ENCODE peak calls at places on chromosome 13, in four cellular contexts. One of them, this sample, is unnamed.

GRCh38 chr13:25406377-25406776 is 34.6 kb downstream of the ATP8A2 start:
- DNase-seq in T-helper 2 cell: peak
- DNase-seq in posterior vena cava: no peak
- DNase-seq in iPS-NIHi11: peak
- DNase-seq in this sample: peak

GRCh38 chr13:74047925-74048324 is 86.3 kb downstream of the KLF12 start:
- DNase-seq in T-helper 2 cell: no peak
- DNase-seq in posterior vena cava: no peak
- DNase-seq in iPS-NIHi11: peak
- DNase-seq in this sample: no peak

GRCh38 chr13:30730526-30730925 is 4.8 kb upstream of the ALOX5AP start:
- DNase-seq in T-helper 2 cell: no peak
- DNase-seq in posterior vena cava: no peak
- DNase-seq in iPS-NIHi11: peak
- DNase-seq in this sample: no peak

GRCh38 chr13:114234266-114234644 is 442 bp upstream of the CDC16 start:
- DNase-seq in T-helper 2 cell: no peak
- DNase-seq in posterior vena cava: no peak
- DNase-seq in iPS-NIHi11: no peak
- DNase-seq in this sample: no peak

GRCh38 chr13:108944760-108945159 is 315.3 kb downstream of the MYO16 start:
- DNase-seq in T-helper 2 cell: no peak
- DNase-seq in posterior vena cava: no peak
- DNase-seq in iPS-NIHi11: no peak
- DNase-seq in this sample: no peak

GRCh38 chr13:40974460-40975407 is 44.4 kb downstream of the ELF1 start:
- DNase-seq in T-helper 2 cell: peak
- DNase-seq in posterior vena cava: no peak
- DNase-seq in iPS-NIHi11: peak
- DNase-seq in this sample: peak

GRCh38 chr13:50012396-50013169 is 2.7 kb upstream of the KCNRG start:
- DNase-seq in T-helper 2 cell: no peak
- DNase-seq in posterior vena cava: no peak
- DNase-seq in iPS-NIHi11: no peak
- DNase-seq in this sample: no peak

GRCh38 chr13:111385182-111385857 is 64.9 kb downstream of the TEX29 start:
- DNase-seq in T-helper 2 cell: no peak
- DNase-seq in posterior vena cava: peak
- DNase-seq in iPS-NIHi11: no peak
- DNase-seq in this sample: no peak

GRCh38 chr13:79307433-79307861 is 98.6 kb downstream of the RBM26 start:
- DNase-seq in T-helper 2 cell: no peak
- DNase-seq in posterior vena cava: no peak
- DNase-seq in iPS-NIHi11: no peak
- DNase-seq in this sample: no peak

GRCh38 chr13:33744589-33745369 is 73.2 kb upstream of the RFC3 start:
- DNase-seq in T-helper 2 cell: no peak
- DNase-seq in posterior vena cava: no peak
- DNase-seq in iPS-NIHi11: peak
- DNase-seq in this sample: no peak

GRCh38 chr13:30058429-30058828 is 208.0 kb upstream of the UBL3 start:
- DNase-seq in T-helper 2 cell: no peak
- DNase-seq in posterior vena cava: no peak
- DNase-seq in iPS-NIHi11: no peak
- DNase-seq in this sample: no peak

GRCh38 chr13:48322294-48322693 is 18.7 kb downstream of the RB1 start:
- DNase-seq in T-helper 2 cell: no peak
- DNase-seq in posterior vena cava: no peak
- DNase-seq in iPS-NIHi11: no peak
- DNase-seq in this sample: no peak

GRCh38 chr13:96792188-96792587 is 202.1 kb downstream of the OXGR1 start:
- DNase-seq in T-helper 2 cell: no peak
- DNase-seq in posterior vena cava: no peak
- DNase-seq in iPS-NIHi11: no peak
- DNase-seq in this sample: no peak

GRCh38 chr13:61664821-61665705 is 249.4 kb upstream of the PCDH20 start:
- DNase-seq in T-helper 2 cell: no peak
- DNase-seq in posterior vena cava: no peak
- DNase-seq in iPS-NIHi11: no peak
- DNase-seq in this sample: peak

GRCh38 chr13:45989607-45990006 is 62.9 kb downstream of the ZC3H13 start:
- DNase-seq in T-helper 2 cell: no peak
- DNase-seq in posterior vena cava: no peak
- DNase-seq in iPS-NIHi11: no peak
- DNase-seq in this sample: peak

GRCh38 chr13:50796463-50796862 is 47.0 kb downstream of the DLEU7 start:
- DNase-seq in T-helper 2 cell: no peak
- DNase-seq in posterior vena cava: no peak
- DNase-seq in iPS-NIHi11: no peak
- DNase-seq in this sample: no peak

GRCh38 chr13:113448545-113448884 is 4.8 kb downstream of the ADPRHL1 start:
- DNase-seq in T-helper 2 cell: no peak
- DNase-seq in posterior vena cava: peak
- DNase-seq in iPS-NIHi11: no peak
- DNase-seq in this sample: no peak

GRCh38 chr13:25225970-25226369 is 53.9 kb upstream of the AMER2 start:
- DNase-seq in T-helper 2 cell: no peak
- DNase-seq in posterior vena cava: no peak
- DNase-seq in iPS-NIHi11: peak
- DNase-seq in this sample: no peak

GRCh38 chr13:112785419-112785856 is 95.6 kb downstream of the ATP11A start:
- DNase-seq in T-helper 2 cell: no peak
- DNase-seq in posterior vena cava: peak
- DNase-seq in iPS-NIHi11: no peak
- DNase-seq in this sample: no peak

GRCh38 chr13:47555235-47555634 is 445.8 kb downstream of the SUCLA2 start:
- DNase-seq in T-helper 2 cell: peak
- DNase-seq in posterior vena cava: no peak
- DNase-seq in iPS-NIHi11: no peak
- DNase-seq in this sample: no peak

GRCh38 chr13:101398920-101399319 is 17.4 kb downstream of the NALCN start:
- DNase-seq in T-helper 2 cell: no peak
- DNase-seq in posterior vena cava: no peak
- DNase-seq in iPS-NIHi11: no peak
- DNase-seq in this sample: peak